ENCODE peak calls at places on chromosomes 4 and X, in eight cellular contexts. V is mucosa of gallbladder; J is foreskin fibroblast; D is smooth muscle cell of the brain vasculature; O is stimulated activated CD4-positive, alpha-beta T cell treated with anti-CD3 and anti-CD28 coated beads, Interleukin-4, amount 100 ng/mL, for 48 hours; Z is IMR-90; C is RPMI7951; H is left ventricle myocardium inferior. L is an unnamed sample.

GRCh38 chrX:72694170-72694569 is 19.9 kb downstream of the PHKA1 start:
- DNase-seq in V (no peak), J (no peak), D (no peak), O (no peak), Z (peak), C (no peak), H (no peak), L (no peak)

GRCh38 chr4:137705171-137705783 is 173.0 kb upstream of the PCDH18 start:
- DNase-seq in V (peak), J (peak), D (peak), O (no peak), Z (peak), C (peak), H (no peak), L (no peak)

GRCh38 chr4:105683038-105683437 is 25.5 kb downstream of the INTS12 start:
- DNase-seq in V (peak), J (no peak), D (no peak), O (no peak), Z (no peak), C (no peak), H (no peak), L (no peak)

GRCh38 chrX:11458175-11458574 is 165.0 kb downstream of the AMELX start:
- DNase-seq in V (no peak), J (peak), D (no peak), O (no peak), Z (peak), C (no peak), H (no peak), L (no peak)

GRCh38 chr4:187814737-187815465 is 180.7 kb upstream of the ZFP42 start:
- DNase-seq in V (peak), J (peak), D (no peak), O (no peak), Z (peak), C (peak), H (no peak), L (peak)

GRCh38 chr4:10381146-10381545 is 76.1 kb downstream of the ZNF518B start:
- DNase-seq in V (no peak), J (no peak), D (no peak), O (no peak), Z (no peak), C (no peak), H (no peak), L (no peak)

GRCh38 chr4:96558466-96558865 is 718.6 kb downstream of the PDHA2 start:
- DNase-seq in V (no peak), J (no peak), D (peak), O (no peak), Z (no peak), C (no peak), H (no peak), L (no peak)

GRCh38 chr4:153467154-153467896 is 1.2 kb downstream of the TMEM131L start:
- DNase-seq in V (peak), J (peak), D (no peak), O (no peak), Z (no peak), C (no peak), H (peak), L (peak)

GRCh38 chr4:11343536-11343935 is 85.2 kb downstream of the HS3ST1 start:
- DNase-seq in V (no peak), J (no peak), D (no peak), O (no peak), Z (no peak), C (no peak), H (no peak), L (no peak)

GRCh38 chr4:169225058-169225751 is 45.6 kb downstream of the SH3RF1 start:
- DNase-seq in V (no peak), J (peak), D (peak), O (no peak), Z (peak), C (peak), H (no peak), L (no peak)

L was measured in activated CD4-positive, alpha-beta T cell treated with anti-CD3 and anti-CD28 coated beads for 48 hours.